ENCODE peak calls at places on chromosomes 11 and 22, in four cellular contexts. One of them, this sample, is unnamed. For H3K9me3, H3K36me3 and H3K4me1, the result is how much of the 10 kb centered on the place peaks cover.

GRCh38 chr22:39556970-39557811 is 13.4 kb upstream of the CACNA1I start:
- DNase-seq in aorta: no peak
- DNase-seq in fibroblast of lung: peak
- DNase-seq in stomach: no peak
- DNase-seq in this sample: no peak

GRCh38 chr11:120181446-120181992 is 29.3 kb upstream of the OAF start:
- DNase-seq in aorta: no peak
- DNase-seq in fibroblast of lung: no peak
- DNase-seq in stomach: peak
- DNase-seq in this sample: peak

GRCh38 chr11:19160839-19161238 is 40.9 kb downstream of the CSRP3 start:
- DNase-seq in stomach: no peak
- DNase-seq in aorta: no peak
- DNase-seq in fibroblast of lung: peak
- DNase-seq in this sample: no peak

GRCh38 chr11:2267871-2268825 is 2.2 kb downstream of the ASCL2 start:
- DNase-seq in aorta: peak
- DNase-seq in stomach: peak
- DNase-seq in fibroblast of lung: no peak
- DNase-seq in this sample: peak

GRCh38 chr22:46012182-46012880 is 35.4 kb upstream of the WNT7B start:
- DNase-seq in aorta: no peak
- DNase-seq in fibroblast of lung: no peak
- DNase-seq in stomach: no peak
- DNase-seq in this sample: peak

GRCh38 chr11:67034350-67034749 is 11.4 kb downstream of the SYT12 start:
- DNase-seq in stomach: no peak
- DNase-seq in fibroblast of lung: no peak
- DNase-seq in aorta: no peak
- DNase-seq in this sample: no peak

GRCh38 chr22:41565403-41566054 is 4.7 kb downstream of the CSDC2 start:
- DNase-seq in aorta: peak
- DNase-seq in stomach: no peak
- DNase-seq in fibroblast of lung: peak
- DNase-seq in this sample: no peak

GRCh38 chr22:50209893-50210292 is 9.1 kb downstream of the SELENOO start:
- DNase-seq in stomach: peak
- DNase-seq in aorta: peak
- DNase-seq in fibroblast of lung: peak
- DNase-seq in this sample: peak

GRCh38 chr11:24617856-24618255 is 121.0 kb downstream of the LUZP2 start:
- DNase-seq in fibroblast of lung: no peak
- DNase-seq in aorta: no peak
- DNase-seq in stomach: no peak
- DNase-seq in this sample: no peak

GRCh38 chr22:27537481-27537891 is 264.1 kb downstream of the MN1 start:
- DNase-seq in fibroblast of lung: no peak
- DNase-seq in stomach: no peak
- DNase-seq in aorta: no peak
- DNase-seq in this sample: peak

GRCh38 chr22:42138122-42138770 is 7.6 kb upstream of the CYP2D6 start:
- DNase-seq in stomach: no peak
- DNase-seq in aorta: no peak
- DNase-seq in fibroblast of lung: no peak
- DNase-seq in this sample: no peak

GRCh38 chr11:45267660-45268340 is 18.3 kb downstream of the SYT13 start:
- DNase-seq in aorta: no peak
- DNase-seq in fibroblast of lung: no peak
- DNase-seq in stomach: no peak
- DNase-seq in this sample: no peak

GRCh38 chr22:40829131-40829530 is 10.0 kb upstream of the SLC25A17 start:
- DNase-seq in stomach: no peak
- DNase-seq in fibroblast of lung: no peak
- DNase-seq in aorta: no peak
- DNase-seq in this sample: no peak

GRCh38 chr11:78763664-78764063 is 189.0 kb upstream of the NARS2 start:
- DNase-seq in stomach: no peak
- DNase-seq in fibroblast of lung: no peak
- DNase-seq in aorta: no peak
- DNase-seq in this sample: no peak

GRCh38 chr11:13189561-13190435 is 87.8 kb upstream of the BMAL1 start:
- DNase-seq in fibroblast of lung: peak
- DNase-seq in stomach: no peak
- DNase-seq in aorta: no peak
- DNase-seq in this sample: no peak

GRCh38 chr11:45412033-45412432 is 125.9 kb upstream of the SYT13 start:
- DNase-seq in aorta: no peak
- DNase-seq in stomach: no peak
- DNase-seq in fibroblast of lung: no peak
- DNase-seq in this sample: no peak

GRCh38 chr11:75350743-75351540 is 519 bp downstream of the ARRB1 start:
- DNase-seq in fibroblast of lung: peak
- DNase-seq in aorta: peak
- DNase-seq in stomach: peak
- DNase-seq in this sample: peak

GRCh38 chr11:65701686-65702085 is 10.4 kb upstream of the KAT5 start:
- DNase-seq in stomach: no peak
- DNase-seq in aorta: no peak
- DNase-seq in fibroblast of lung: no peak
- DNase-seq in this sample: no peak

GRCh38 chr11:69220581-69221051 is 64.9 kb downstream of the SMIM38 start:
- DNase-seq in aorta: no peak
- DNase-seq in fibroblast of lung: peak
- DNase-seq in stomach: peak
- DNase-seq in this sample: no peak

GRCh38 chr22:50260801-50261614 is 475 bp downstream of the MAPK12 start:
- DNase-seq in fibroblast of lung: peak
- DNase-seq in stomach: peak
- DNase-seq in aorta: peak
- DNase-seq in this sample: no peak

GRCh38 chr11:2265396-2265795 is 5.0 kb downstream of the ASCL2 start:
- DNase-seq in aorta: peak
- DNase-seq in stomach: peak
- DNase-seq in fibroblast of lung: no peak
- DNase-seq in this sample: no peak

GRCh38 chr11:86749861-86750401 is 50.4 kb upstream of the PRSS23 start:
- DNase-seq in fibroblast of lung: no peak
- DNase-seq in stomach: no peak
- DNase-seq in aorta: no peak
- DNase-seq in this sample: no peak

GRCh38 chr11:78664606-78665005 is 89.9 kb upstream of the NARS2 start:
- DNase-seq in aorta: no peak
- DNase-seq in stomach: no peak
- DNase-seq in fibroblast of lung: no peak
- DNase-seq in this sample: no peak

GRCh38 chr11:35030716-35031213 is 108.2 kb upstream of the CD44 start:
- DNase-seq in stomach: no peak
- DNase-seq in aorta: peak
- DNase-seq in fibroblast of lung: peak
- DNase-seq in this sample: no peak

GRCh38 chr22:50525991-50526848 is 822 bp upstream of the SCO2 start:
- DNase-seq in stomach: peak
- DNase-seq in fibroblast of lung: peak
- DNase-seq in aorta: peak
- DNase-seq in this sample: peak

GRCh38 chr11:17063171-17064002 is 14.1 kb downstream of the RPS13 start:
- DNase-seq in aorta: no peak
- DNase-seq in fibroblast of lung: peak
- DNase-seq in stomach: peak
- DNase-seq in this sample: no peak

GRCh38 chr11:128663824-128664223 is 30.0 kb upstream of the FLI1 start:
- DNase-seq in stomach: no peak
- DNase-seq in fibroblast of lung: no peak
- DNase-seq in aorta: no peak
- DNase-seq in this sample: no peak

GRCh38 chr11:65501530-65502273 is 2.9 kb downstream of the MALAT1 start:
- DNase-seq in fibroblast of lung: peak
- DNase-seq in stomach: no peak
- DNase-seq in aorta: peak
- DNase-seq in this sample: no peak

GRCh38 chr11:19935507-19935906 is 222.9 kb downstream of the NAV2 start:
- DNase-seq in stomach: no peak
- DNase-seq in fibroblast of lung: peak
- DNase-seq in aorta: no peak
- DNase-seq in this sample: no peak

GRCh38 chr22:43731986-43732385 is 80.1 kb downstream of the EFCAB6 start:
- DNase-seq in fibroblast of lung: no peak
- DNase-seq in stomach: no peak
- DNase-seq in aorta: no peak
- DNase-seq in this sample: no peak

GRCh38 chr22:24706050-24706449 is 68.5 kb downstream of the PIWIL3 start:
- DNase-seq in aorta: no peak
- DNase-seq in fibroblast of lung: no peak
- DNase-seq in stomach: no peak
- DNase-seq in this sample: no peak

GRCh38 chr11:130156108-130157022 is 3.2 kb upstream of the ST14 start:
- DNase-seq in aorta: no peak
- DNase-seq in stomach: no peak
- DNase-seq in fibroblast of lung: no peak
- DNase-seq in this sample: no peak

GRCh38 chr11:123356539-123356938 is 73.5 kb upstream of the GRAMD1B start:
- DNase-seq in aorta: no peak
- DNase-seq in fibroblast of lung: no peak
- DNase-seq in stomach: no peak
- DNase-seq in this sample: no peak

GRCh38 chr11:19243601-19244000 is 2.9 kb upstream of the E2F8 start:
- DNase-seq in aorta: no peak
- DNase-seq in fibroblast of lung: no peak
- DNase-seq in stomach: no peak
- DNase-seq in this sample: no peak

GRCh38 chr11:6319879-6320410 is 356 bp downstream of the CAVIN3 start:
- DNase-seq in aorta: peak
- DNase-seq in stomach: peak
- DNase-seq in fibroblast of lung: peak
- DNase-seq in this sample: peak

GRCh38 chr11:65013130-65013691 is 749 bp upstream of the ARL2 start:
- DNase-seq in aorta: peak
- DNase-seq in fibroblast of lung: peak
- DNase-seq in stomach: peak
- DNase-seq in this sample: peak

GRCh38 chr11:15843309-15843857 is 513.0 kb downstream of the SOX6 start:
- DNase-seq in stomach: peak
- DNase-seq in aorta: no peak
- DNase-seq in fibroblast of lung: peak
- DNase-seq in this sample: no peak

GRCh38 chr11:15839061-15839460 is 517.3 kb downstream of the SOX6 start:
- DNase-seq in fibroblast of lung: no peak
- DNase-seq in stomach: no peak
- DNase-seq in aorta: no peak
- DNase-seq in this sample: no peak

GRCh38 chr11:15845261-15845660 is 511.1 kb downstream of the SOX6 start:
- DNase-seq in stomach: no peak
- DNase-seq in aorta: no peak
- DNase-seq in fibroblast of lung: no peak
- DNase-seq in this sample: no peak

GRCh38 chr11:15841898-15842297 is 514.4 kb downstream of the SOX6 start:
- DNase-seq in aorta: no peak
- DNase-seq in stomach: no peak
- DNase-seq in fibroblast of lung: no peak
- DNase-seq in this sample: no peak

DNA sequence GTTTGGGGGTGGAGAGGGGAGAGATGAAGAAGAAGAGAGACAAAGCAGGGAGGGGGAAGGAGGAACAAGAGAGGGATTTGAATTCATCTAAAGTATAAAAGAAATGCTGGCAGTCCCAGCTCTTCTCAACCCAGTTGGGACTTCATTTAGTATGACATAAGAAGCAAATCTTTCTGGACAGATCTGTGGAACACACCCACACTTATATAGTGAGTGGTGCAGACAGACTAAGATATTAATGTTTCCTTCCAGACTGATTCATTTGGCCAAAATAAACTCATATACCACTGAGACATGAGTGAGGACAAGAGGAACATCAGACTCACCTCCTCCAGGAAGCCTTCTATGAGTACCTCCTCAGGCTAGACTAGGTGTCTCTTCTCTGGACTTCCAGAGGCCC is 514.0 kb downstream of the SOX6 start:
- DNase-seq in fibroblast of lung: peak
- DNase-seq in stomach: no peak
- DNase-seq in aorta: no peak
- DNase-seq in this sample: no peak
- H3K9me3 ChIP-seq in fibroblast of lung: under half
- H3K9me3 ChIP-seq in stomach: under half
- H3K9me3 ChIP-seq in aorta: under half
- H3K9me3 ChIP-seq in this sample: under half

GRCh38 chr22:30516273-30516672 is 10.8 kb upstream of the SEC14L4 start:
- DNase-seq in stomach: no peak
- DNase-seq in fibroblast of lung: no peak
- DNase-seq in aorta: no peak
- DNase-seq in this sample: peak
- H3K36me3 ChIP-seq in stomach: under half
- H3K36me3 ChIP-seq in fibroblast of lung: under half
- H3K36me3 ChIP-seq in aorta: under half
- H3K36me3 ChIP-seq in this sample: under half

DNA sequence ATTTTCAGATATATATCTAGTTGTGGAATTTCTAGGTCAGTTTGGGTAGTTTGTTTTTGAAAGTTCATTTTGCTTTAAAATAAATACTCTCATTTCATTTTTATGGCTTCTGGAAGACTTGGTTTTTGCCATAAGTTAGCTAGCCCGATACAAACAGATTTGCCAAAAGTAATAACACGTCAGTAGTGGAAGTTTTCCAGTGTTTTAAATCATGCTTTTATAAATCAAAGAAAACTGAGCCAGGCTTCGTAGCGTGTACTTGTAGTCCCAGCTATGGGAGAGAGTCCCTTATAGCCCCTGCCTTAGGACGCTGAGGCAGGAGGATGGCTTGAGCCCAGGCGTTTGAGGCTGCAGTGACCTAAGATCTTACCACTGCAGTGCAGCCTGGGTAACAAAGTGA is 21.7 kb upstream of the MICALL1 start:
- DNase-seq in stomach: no peak
- DNase-seq in fibroblast of lung: no peak
- DNase-seq in aorta: no peak
- DNase-seq in this sample: no peak
- H3K4me1 ChIP-seq in stomach: under half
- H3K4me1 ChIP-seq in fibroblast of lung: under half
- H3K4me1 ChIP-seq in aorta: under half
- H3K4me1 ChIP-seq in this sample: under half

DNA sequence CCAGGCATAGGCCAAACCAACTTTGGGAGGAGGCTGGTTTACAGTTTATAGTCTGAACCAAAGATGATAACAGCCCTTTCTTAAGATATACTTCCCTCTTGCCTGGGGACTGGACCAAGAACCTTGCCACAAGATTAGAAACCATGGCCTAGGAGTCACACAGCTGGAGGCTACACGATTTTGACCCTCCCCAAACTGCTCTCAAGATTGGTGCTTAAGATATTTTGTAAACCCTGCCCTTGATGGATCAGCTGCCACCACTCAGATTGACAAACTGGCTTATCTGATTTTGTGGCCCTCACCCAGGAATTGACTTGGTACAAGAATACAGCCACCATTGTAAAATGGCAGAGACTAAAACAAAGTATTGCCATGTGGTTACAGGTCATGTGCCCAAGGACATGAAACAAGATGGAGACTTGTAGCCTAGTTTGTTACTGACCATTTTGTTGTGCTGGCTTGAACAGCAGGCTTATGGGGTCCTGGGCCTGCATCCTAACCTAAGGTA is 17.4 kb upstream of the EI24 start:
- DNase-seq in fibroblast of lung: no peak
- DNase-seq in stomach: no peak
- DNase-seq in aorta: no peak
- DNase-seq in this sample: no peak
- H3K9me3 ChIP-seq in fibroblast of lung: under half
- H3K9me3 ChIP-seq in stomach: under half
- H3K9me3 ChIP-seq in aorta: under half
- H3K9me3 ChIP-seq in this sample: under half

This sample was measured in kidney.